ENCODE peak calls at places on chromosomes 11 and 22, in six cellular contexts. One of them, this sample, is unnamed.

GRCh38 chr11:130097285-130097684 is 27.6 kb downstream of the APLP2 start:
- DNase-seq in fibroblast of villous mesenchyme: no peak
- DNase-seq in AG09309: no peak
- DNase-seq in SK-N-SH: no peak
- DNase-seq in heart right ventricle: no peak
- DNase-seq in cardiac fibroblast: no peak
- DNase-seq in this sample: no peak

GRCh38 chr22:22161924-22162851 is 82.4 kb upstream of the VPREB1 start:
- DNase-seq in fibroblast of villous mesenchyme: no peak
- DNase-seq in AG09309: no peak
- DNase-seq in heart right ventricle: no peak
- DNase-seq in SK-N-SH: no peak
- DNase-seq in cardiac fibroblast: no peak
- DNase-seq in this sample: no peak

GRCh38 chr11:96200243-96200642 is 142.8 kb downstream of the MAML2 start:
- DNase-seq in cardiac fibroblast: peak; percentile 95
- DNase-seq in AG09309: peak; percentile 84
- DNase-seq in fibroblast of villous mesenchyme: peak; percentile 92
- DNase-seq in SK-N-SH: no peak
- DNase-seq in heart right ventricle: no peak
- DNase-seq in this sample: no peak

GRCh38 chr11:1179641-1180040 is 21.9 kb downstream of the MUC5AC start:
- DNase-seq in cardiac fibroblast: no peak
- DNase-seq in AG09309: no peak
- DNase-seq in SK-N-SH: no peak
- DNase-seq in fibroblast of villous mesenchyme: no peak
- DNase-seq in heart right ventricle: no peak
- DNase-seq in this sample: no peak

GRCh38 chr11:7611411-7611810 is 61.9 kb downstream of the CYB5R2 start:
- DNase-seq in AG09309: no peak
- DNase-seq in fibroblast of villous mesenchyme: no peak
- DNase-seq in heart right ventricle: no peak
- DNase-seq in SK-N-SH: no peak
- DNase-seq in cardiac fibroblast: no peak
- DNase-seq in this sample: no peak

GRCh38 chr22:11627436-11627797 is 3900.6 kb upstream of the OR11H1 start:
- DNase-seq in SK-N-SH: no peak
- DNase-seq in AG09309: no peak
- DNase-seq in cardiac fibroblast: no peak
- DNase-seq in fibroblast of villous mesenchyme: no peak
- DNase-seq in heart right ventricle: no peak
- DNase-seq in this sample: no peak

GRCh38 chr11:68011046-68011943 is 1.2 kb downstream of the ALDH3B1 start:
- DNase-seq in SK-N-SH: no peak
- DNase-seq in cardiac fibroblast: no peak
- DNase-seq in fibroblast of villous mesenchyme: no peak
- DNase-seq in heart right ventricle: peak; percentile 3
- DNase-seq in AG09309: no peak
- DNase-seq in this sample: no peak

GRCh38 chr22:30803679-30804078 is 109.0 kb downstream of the OSBP2 start:
- DNase-seq in heart right ventricle: no peak
- DNase-seq in fibroblast of villous mesenchyme: no peak
- DNase-seq in AG09309: no peak
- DNase-seq in cardiac fibroblast: no peak
- DNase-seq in SK-N-SH: no peak
- DNase-seq in this sample: no peak

GRCh38 chr22:29306175-29306829 is at the start of gene GAS2L1:
- DNase-seq in cardiac fibroblast: peak; percentile 80
- DNase-seq in heart right ventricle: peak; percentile 90
- DNase-seq in AG09309: peak; percentile 21
- DNase-seq in fibroblast of villous mesenchyme: peak; percentile 78
- DNase-seq in SK-N-SH: peak; percentile 96
- DNase-seq in this sample: peak; percentile 64

GRCh38 chr22:19888131-19888746 is 33.6 kb upstream of the GNB1L start:
- DNase-seq in SK-N-SH: no peak
- DNase-seq in fibroblast of villous mesenchyme: no peak
- DNase-seq in AG09309: no peak
- DNase-seq in heart right ventricle: no peak
- DNase-seq in cardiac fibroblast: no peak
- DNase-seq in this sample: no peak

GRCh38 chr11:93986716-93987115 is 34.4 kb upstream of the HEPHL1 start:
- DNase-seq in AG09309: peak; percentile 8
- DNase-seq in SK-N-SH: no peak
- DNase-seq in fibroblast of villous mesenchyme: peak; percentile 38
- DNase-seq in heart right ventricle: no peak
- DNase-seq in cardiac fibroblast: peak; percentile 63
- DNase-seq in this sample: no peak

GRCh38 chr11:58466293-58466692 is 24.3 kb upstream of the OR5B12 start:
- DNase-seq in heart right ventricle: no peak
- DNase-seq in SK-N-SH: no peak
- DNase-seq in AG09309: no peak
- DNase-seq in fibroblast of villous mesenchyme: no peak
- DNase-seq in cardiac fibroblast: peak; percentile 16
- DNase-seq in this sample: no peak

GRCh38 chr11:111730871-111731591 is 35.2 kb downstream of the PPP2R1B start:
- DNase-seq in heart right ventricle: peak; percentile 59
- DNase-seq in SK-N-SH: peak; percentile 49
- DNase-seq in fibroblast of villous mesenchyme: no peak
- DNase-seq in cardiac fibroblast: peak; percentile 76
- DNase-seq in AG09309: no peak
- DNase-seq in this sample: no peak

GRCh38 chr11:66854231-66854661 is 2.6 kb upstream of the LRFN4 start:
- DNase-seq in cardiac fibroblast: no peak
- DNase-seq in fibroblast of villous mesenchyme: no peak
- DNase-seq in AG09309: no peak
- DNase-seq in heart right ventricle: no peak
- DNase-seq in SK-N-SH: no peak
- DNase-seq in this sample: no peak

GRCh38 chr11:108340958-108341357 is 118.1 kb downstream of the ATM start:
- DNase-seq in heart right ventricle: no peak
- DNase-seq in cardiac fibroblast: no peak
- DNase-seq in fibroblast of villous mesenchyme: no peak
- DNase-seq in SK-N-SH: no peak
- DNase-seq in AG09309: no peak
- DNase-seq in this sample: no peak

GRCh38 chr11:19093976-19094375 is 23.0 kb upstream of the ZDHHC13 start:
- DNase-seq in heart right ventricle: no peak
- DNase-seq in SK-N-SH: no peak
- DNase-seq in fibroblast of villous mesenchyme: peak; percentile 21
- DNase-seq in cardiac fibroblast: no peak
- DNase-seq in AG09309: no peak
- DNase-seq in this sample: no peak

GRCh38 chr11:20097319-20098221 is 62.7 kb downstream of the DBX1 start:
- DNase-seq in fibroblast of villous mesenchyme: peak; percentile 65
- DNase-seq in cardiac fibroblast: peak; percentile 88
- DNase-seq in AG09309: peak; percentile 97
- DNase-seq in heart right ventricle: no peak
- DNase-seq in SK-N-SH: no peak
- DNase-seq in this sample: no peak

GRCh38 chr22:32375678-32376450 is 18.2 kb downstream of the RFPL3 start:
- DNase-seq in SK-N-SH: no peak
- DNase-seq in AG09309: no peak
- DNase-seq in fibroblast of villous mesenchyme: no peak
- DNase-seq in cardiac fibroblast: no peak
- DNase-seq in heart right ventricle: no peak
- DNase-seq in this sample: no peak
- TF ChIP-seq CTCF in SK-N-SH: no peak
- TF ChIP-seq CTCF in AG09309: no peak
- TF ChIP-seq CTCF in fibroblast of villous mesenchyme: no peak
- TF ChIP-seq CTCF in cardiac fibroblast: no peak
- TF ChIP-seq CTCF in heart right ventricle: no peak
- TF ChIP-seq CTCF in this sample: no peak

DNA sequence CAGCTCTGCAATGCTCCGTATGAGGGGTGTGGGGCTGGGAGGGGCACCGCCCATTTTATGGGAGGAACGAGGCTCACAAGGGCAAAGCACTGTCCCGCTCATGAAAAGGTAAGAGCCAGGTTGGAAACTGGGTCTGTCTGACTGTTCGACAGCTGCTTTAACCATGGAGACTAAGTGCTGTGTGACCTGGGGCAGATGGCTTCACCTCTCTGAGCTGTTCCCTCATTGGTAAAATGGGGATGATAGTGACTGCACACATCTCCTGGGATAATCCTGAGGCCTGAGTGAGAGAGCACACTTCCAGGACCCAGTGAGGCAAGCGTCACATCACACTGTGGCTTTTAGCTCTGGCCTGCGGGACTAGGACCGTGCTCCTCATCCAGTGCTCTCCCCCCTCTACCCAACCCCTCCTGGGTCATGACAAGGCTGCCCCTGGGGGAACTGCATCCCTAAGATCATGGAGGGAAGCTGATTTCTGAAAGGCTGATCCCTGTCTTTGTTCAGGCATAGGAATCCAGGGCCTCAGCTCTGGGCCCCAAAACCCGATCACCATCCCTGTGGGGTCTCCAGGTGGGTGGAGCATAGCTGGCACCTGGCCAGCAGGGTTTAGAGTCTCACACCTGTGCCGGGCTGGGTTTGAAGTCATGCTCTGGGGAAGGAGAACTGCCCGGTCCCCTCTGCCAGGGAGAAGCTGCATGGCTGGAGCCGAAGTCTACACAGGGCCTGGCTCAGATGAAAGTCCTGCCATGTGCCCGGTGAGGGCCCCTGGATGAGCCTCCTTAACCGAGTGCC is 21.3 kb downstream of the FGF3 start:
- DNase-seq in AG09309: no peak
- DNase-seq in heart right ventricle: no peak
- DNase-seq in cardiac fibroblast: no peak
- DNase-seq in SK-N-SH: no peak
- DNase-seq in fibroblast of villous mesenchyme: no peak
- DNase-seq in this sample: no peak
- TF ChIP-seq CTCF in AG09309: no peak
- TF ChIP-seq CTCF in heart right ventricle: no peak
- TF ChIP-seq CTCF in cardiac fibroblast: no peak
- TF ChIP-seq CTCF in SK-N-SH: no peak
- TF ChIP-seq CTCF in fibroblast of villous mesenchyme: no peak
- TF ChIP-seq CTCF in this sample: no peak

GRCh38 chr11:25970726-25971508 is 361.0 kb upstream of the ANO3 start:
- DNase-seq in heart right ventricle: no peak
- DNase-seq in AG09309: no peak
- DNase-seq in SK-N-SH: no peak
- DNase-seq in fibroblast of villous mesenchyme: no peak
- DNase-seq in cardiac fibroblast: no peak
- DNase-seq in this sample: no peak
- TF ChIP-seq CTCF in heart right ventricle: no peak
- TF ChIP-seq CTCF in AG09309: peak; percentile 24
- TF ChIP-seq CTCF in SK-N-SH: peak; percentile 47
- TF ChIP-seq CTCF in fibroblast of villous mesenchyme: peak; percentile 20
- TF ChIP-seq CTCF in cardiac fibroblast: peak; percentile 50
- TF ChIP-seq CTCF in this sample: peak; percentile 59

GRCh38 chr11:12088531-12088930 is 21.9 kb upstream of the MICAL2 start:
- DNase-seq in fibroblast of villous mesenchyme: no peak
- DNase-seq in SK-N-SH: no peak
- DNase-seq in cardiac fibroblast: no peak
- DNase-seq in AG09309: no peak
- DNase-seq in heart right ventricle: no peak
- DNase-seq in this sample: no peak

GRCh38 chr11:12089041-12089440 is 21.3 kb upstream of the MICAL2 start:
- DNase-seq in fibroblast of villous mesenchyme: no peak
- DNase-seq in AG09309: no peak
- DNase-seq in heart right ventricle: no peak
- DNase-seq in cardiac fibroblast: no peak
- DNase-seq in SK-N-SH: no peak
- DNase-seq in this sample: no peak

GRCh38 chr11:12087075-12087775 is 23.2 kb upstream of the MICAL2 start:
- DNase-seq in SK-N-SH: no peak
- DNase-seq in cardiac fibroblast: peak; percentile 86
- DNase-seq in AG09309: peak; percentile 64
- DNase-seq in heart right ventricle: no peak
- DNase-seq in fibroblast of villous mesenchyme: peak; percentile 78
- DNase-seq in this sample: no peak

GRCh38 chr11:12089473-12089872 is 20.9 kb upstream of the MICAL2 start:
- DNase-seq in SK-N-SH: no peak
- DNase-seq in AG09309: no peak
- DNase-seq in cardiac fibroblast: peak; percentile 74
- DNase-seq in fibroblast of villous mesenchyme: no peak
- DNase-seq in heart right ventricle: no peak
- DNase-seq in this sample: no peak

DNA sequence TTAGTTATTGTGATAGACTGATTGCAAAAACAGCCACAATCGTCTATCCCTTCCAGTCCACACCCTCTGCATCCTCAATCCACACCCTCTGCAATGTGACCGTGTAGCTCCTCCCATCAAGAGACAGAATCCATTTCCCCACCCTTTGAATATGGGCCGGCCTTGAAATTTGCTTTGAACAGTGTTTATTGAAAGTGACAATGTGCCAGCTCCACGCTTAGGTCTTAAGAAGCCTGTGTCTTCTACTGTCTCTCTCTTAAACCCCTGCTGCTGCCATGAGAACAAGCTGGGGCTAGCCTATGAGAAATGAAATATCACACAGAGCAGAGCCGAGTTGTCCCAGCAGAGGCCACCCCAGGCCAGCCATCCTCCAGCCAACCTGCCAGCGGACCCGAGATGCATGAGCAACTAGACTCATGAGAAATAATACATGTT is 22.3 kb upstream of the MICAL2 start:
- DNase-seq in AG09309: peak; percentile 43
- DNase-seq in cardiac fibroblast: peak; percentile 93
- DNase-seq in SK-N-SH: no peak
- DNase-seq in heart right ventricle: peak; percentile 65
- DNase-seq in fibroblast of villous mesenchyme: peak; percentile 75
- DNase-seq in this sample: no peak
- TF ChIP-seq CTCF in AG09309: peak; percentile 49
- TF ChIP-seq CTCF in cardiac fibroblast: peak; percentile 44
- TF ChIP-seq CTCF in SK-N-SH: peak; percentile 55
- TF ChIP-seq CTCF in heart right ventricle: peak; percentile 50
- TF ChIP-seq CTCF in fibroblast of villous mesenchyme: peak; percentile 45
- TF ChIP-seq CTCF in this sample: peak; percentile 15

GRCh38 chr11:37712246-37712645 is 1114.2 kb upstream of the RAG2 start:
- DNase-seq in cardiac fibroblast: peak; percentile 28
- DNase-seq in heart right ventricle: no peak
- DNase-seq in SK-N-SH: peak; percentile 2
- DNase-seq in fibroblast of villous mesenchyme: no peak
- DNase-seq in AG09309: no peak
- DNase-seq in this sample: no peak
- TF ChIP-seq CTCF in cardiac fibroblast: peak; percentile 33
- TF ChIP-seq CTCF in heart right ventricle: no peak
- TF ChIP-seq CTCF in SK-N-SH: peak; percentile 43
- TF ChIP-seq CTCF in fibroblast of villous mesenchyme: no peak
- TF ChIP-seq CTCF in AG09309: no peak
- TF ChIP-seq CTCF in this sample: peak; percentile 17

GRCh38 chr22:46604306-46604690 is 15.9 kb upstream of the GRAMD4 start:
- DNase-seq in cardiac fibroblast: peak; percentile 31
- DNase-seq in SK-N-SH: no peak
- DNase-seq in fibroblast of villous mesenchyme: peak; percentile 16
- DNase-seq in heart right ventricle: no peak
- DNase-seq in AG09309: no peak
- DNase-seq in this sample: no peak

GRCh38 chr22:46605117-46605516 is 15.1 kb upstream of the GRAMD4 start:
- DNase-seq in SK-N-SH: no peak
- DNase-seq in cardiac fibroblast: no peak
- DNase-seq in heart right ventricle: no peak
- DNase-seq in fibroblast of villous mesenchyme: no peak
- DNase-seq in AG09309: no peak
- DNase-seq in this sample: no peak

GRCh38 chr22:46609175-46609690 is 11.0 kb upstream of the GRAMD4 start:
- DNase-seq in SK-N-SH: no peak
- DNase-seq in AG09309: no peak
- DNase-seq in heart right ventricle: no peak
- DNase-seq in cardiac fibroblast: no peak
- DNase-seq in fibroblast of villous mesenchyme: no peak
- DNase-seq in this sample: no peak

GRCh38 chr22:46607483-46608114 is 12.6 kb upstream of the GRAMD4 start:
- DNase-seq in fibroblast of villous mesenchyme: no peak
- DNase-seq in SK-N-SH: no peak
- DNase-seq in AG09309: no peak
- DNase-seq in cardiac fibroblast: no peak
- DNase-seq in heart right ventricle: no peak
- DNase-seq in this sample: no peak

GRCh38 chr22:46606886-46607285 is 13.3 kb upstream of the GRAMD4 start:
- DNase-seq in heart right ventricle: no peak
- DNase-seq in SK-N-SH: no peak
- DNase-seq in cardiac fibroblast: no peak
- DNase-seq in fibroblast of villous mesenchyme: no peak
- DNase-seq in AG09309: no peak
- DNase-seq in this sample: no peak
- TF ChIP-seq CTCF in heart right ventricle: no peak
- TF ChIP-seq CTCF in SK-N-SH: no peak
- TF ChIP-seq CTCF in cardiac fibroblast: no peak
- TF ChIP-seq CTCF in fibroblast of villous mesenchyme: no peak
- TF ChIP-seq CTCF in AG09309: no peak
- TF ChIP-seq CTCF in this sample: no peak

This sample was measured in progenitor cell of endocrine pancreas.